ENCODE peak calls at places on chromosomes 5 and 9, in six cellular contexts. One of them, this sample, is unnamed.

GRCh38 chr9:37374892-37375291 is 47.6 kb upstream of the GRHPR start:
- DNase-seq in AG08396: no peak
- DNase-seq in SW480: no peak
- DNase-seq in pons: no peak
- DNase-seq in T-cell: no peak
- DNase-seq in brain pericyte: no peak
- DNase-seq in this sample: no peak

GRCh38 chr5:72510610-72511121 is 3.5 kb upstream of the ZNF366 start:
- DNase-seq in AG08396: peak
- DNase-seq in SW480: no peak
- DNase-seq in pons: peak
- DNase-seq in T-cell: no peak
- DNase-seq in brain pericyte: no peak
- DNase-seq in this sample: no peak

GRCh38 chr9:115262477-115262876 is 144.5 kb upstream of the TNC start:
- DNase-seq in AG08396: peak
- DNase-seq in SW480: peak
- DNase-seq in pons: peak
- DNase-seq in T-cell: no peak
- DNase-seq in brain pericyte: no peak
- DNase-seq in this sample: peak

GRCh38 chr5:8826491-8826890 is 719.4 kb downstream of the SEMA5A start:
- DNase-seq in AG08396: no peak
- DNase-seq in SW480: no peak
- DNase-seq in pons: no peak
- DNase-seq in T-cell: no peak
- DNase-seq in brain pericyte: no peak
- DNase-seq in this sample: no peak

GRCh38 chr5:862367-863243 is 11.8 kb upstream of the ZDHHC11 start:
- DNase-seq in AG08396: no peak
- DNase-seq in SW480: no peak
- DNase-seq in pons: no peak
- DNase-seq in T-cell: no peak
- DNase-seq in brain pericyte: no peak
- DNase-seq in this sample: no peak

GRCh38 chr5:140221697-140222223 is 46.8 kb downstream of the CYSTM1 start:
- DNase-seq in AG08396: peak
- DNase-seq in SW480: peak
- DNase-seq in pons: no peak
- DNase-seq in T-cell: no peak
- DNase-seq in brain pericyte: peak
- DNase-seq in this sample: peak

GRCh38 chr5:87195104-87195581 is 72.5 kb upstream of the RASA1 start:
- DNase-seq in AG08396: peak
- DNase-seq in SW480: no peak
- DNase-seq in pons: no peak
- DNase-seq in T-cell: no peak
- DNase-seq in brain pericyte: no peak
- DNase-seq in this sample: no peak

GRCh38 chr5:143476601-143477211 is 73.2 kb upstream of the NR3C1 start:
- DNase-seq in AG08396: no peak
- DNase-seq in SW480: no peak
- DNase-seq in pons: no peak
- DNase-seq in T-cell: no peak
- DNase-seq in brain pericyte: no peak
- DNase-seq in this sample: no peak

GRCh38 chr5:150301901-150302300 is 804 bp downstream of the ARSI start:
- DNase-seq in AG08396: no peak
- DNase-seq in SW480: no peak
- DNase-seq in pons: no peak
- DNase-seq in T-cell: no peak
- DNase-seq in brain pericyte: no peak
- DNase-seq in this sample: no peak

GRCh38 chr9:21450733-21451394 is 10.6 kb downstream of the IFNA1 start:
- DNase-seq in AG08396: no peak
- DNase-seq in SW480: no peak
- DNase-seq in pons: no peak
- DNase-seq in T-cell: no peak
- DNase-seq in brain pericyte: no peak
- DNase-seq in this sample: no peak

GRCh38 chr5:150189728-150190502 is at the start of gene SLC6A7:
- DNase-seq in AG08396: no peak
- DNase-seq in SW480: no peak
- DNase-seq in pons: no peak
- DNase-seq in T-cell: no peak
- DNase-seq in brain pericyte: no peak
- DNase-seq in this sample: no peak

GRCh38 chr5:104551628-104552027 is 989.0 kb upstream of the NUDT12 start:
- DNase-seq in AG08396: no peak
- DNase-seq in SW480: no peak
- DNase-seq in pons: no peak
- DNase-seq in T-cell: no peak
- DNase-seq in brain pericyte: no peak
- DNase-seq in this sample: no peak

GRCh38 chr5:125227333-125228075 is 481.1 kb upstream of the ZNF608 start:
- DNase-seq in AG08396: no peak
- DNase-seq in SW480: peak
- DNase-seq in pons: no peak
- DNase-seq in T-cell: no peak
- DNase-seq in brain pericyte: no peak
- DNase-seq in this sample: peak

GRCh38 chr9:71352837-71353236 is 231.4 kb upstream of the TRPM3 start:
- DNase-seq in AG08396: no peak
- DNase-seq in SW480: no peak
- DNase-seq in pons: no peak
- DNase-seq in T-cell: no peak
- DNase-seq in brain pericyte: no peak
- DNase-seq in this sample: no peak

GRCh38 chr5:55226027-55226933 is 835 bp downstream of the MCIDAS start:
- DNase-seq in AG08396: peak
- DNase-seq in SW480: peak
- DNase-seq in pons: no peak
- DNase-seq in T-cell: no peak
- DNase-seq in brain pericyte: no peak
- DNase-seq in this sample: peak

GRCh38 chr5:64518784-64519183 is 13.0 kb downstream of the RGS7BP start:
- DNase-seq in AG08396: no peak
- DNase-seq in SW480: no peak
- DNase-seq in pons: no peak
- DNase-seq in T-cell: no peak
- DNase-seq in brain pericyte: no peak
- DNase-seq in this sample: no peak

GRCh38 chr5:73363911-73364730 is 84.5 kb downstream of the FOXD1 start:
- DNase-seq in AG08396: peak
- DNase-seq in SW480: no peak
- DNase-seq in pons: no peak
- DNase-seq in T-cell: no peak
- DNase-seq in brain pericyte: no peak
- DNase-seq in this sample: no peak

GRCh38 chr9:134985451-134985850 is 67.7 kb upstream of the FCN1 start:
- DNase-seq in AG08396: no peak
- DNase-seq in SW480: no peak
- DNase-seq in pons: no peak
- DNase-seq in T-cell: no peak
- DNase-seq in brain pericyte: no peak
- DNase-seq in this sample: no peak

GRCh38 chr5:159508344-159508743 is 178.1 kb upstream of the IL12B start:
- DNase-seq in AG08396: no peak
- DNase-seq in SW480: no peak
- DNase-seq in pons: no peak
- DNase-seq in T-cell: no peak
- DNase-seq in brain pericyte: no peak
- DNase-seq in this sample: no peak

GRCh38 chr5:176994460-176995121 is 12.0 kb downstream of the UIMC1 start:
- DNase-seq in AG08396: no peak
- DNase-seq in SW480: no peak
- DNase-seq in pons: no peak
- DNase-seq in T-cell: no peak
- DNase-seq in brain pericyte: no peak
- DNase-seq in this sample: peak

GRCh38 chr5:159021360-159022177 is 78.1 kb downstream of the EBF1 start:
- DNase-seq in AG08396: no peak
- DNase-seq in SW480: no peak
- DNase-seq in pons: no peak
- DNase-seq in T-cell: no peak
- DNase-seq in brain pericyte: no peak
- DNase-seq in this sample: no peak

GRCh38 chr5:106481375-106481774 is 1189.4 kb downstream of the EFNA5 start:
- DNase-seq in AG08396: no peak
- DNase-seq in SW480: no peak
- DNase-seq in pons: no peak
- DNase-seq in T-cell: no peak
- DNase-seq in brain pericyte: no peak
- DNase-seq in this sample: no peak

GRCh38 chr5:150412319-150413175 is at the start of gene CD74:
- DNase-seq in AG08396: peak
- DNase-seq in SW480: peak
- DNase-seq in pons: peak
- DNase-seq in T-cell: peak
- DNase-seq in brain pericyte: no peak
- DNase-seq in this sample: no peak

GRCh38 chr5:173963107-173963506 is 25.9 kb upstream of the C5orf47 start:
- DNase-seq in AG08396: peak
- DNase-seq in SW480: peak
- DNase-seq in pons: no peak
- DNase-seq in T-cell: no peak
- DNase-seq in brain pericyte: no peak
- DNase-seq in this sample: peak

GRCh38 chr5:6510132-6510531 is 61.5 kb downstream of the UBE2QL1 start:
- DNase-seq in AG08396: no peak
- DNase-seq in SW480: no peak
- DNase-seq in pons: no peak
- DNase-seq in T-cell: no peak
- DNase-seq in brain pericyte: no peak
- DNase-seq in this sample: no peak

GRCh38 chr5:54446169-54446786 is 9.2 kb upstream of the HSPB3 start:
- DNase-seq in AG08396: no peak
- DNase-seq in SW480: no peak
- DNase-seq in pons: no peak
- DNase-seq in T-cell: no peak
- DNase-seq in brain pericyte: no peak
- DNase-seq in this sample: no peak

GRCh38 chr9:74036549-74037231 is 460.4 kb upstream of the RORB start:
- DNase-seq in AG08396: no peak
- DNase-seq in SW480: no peak
- DNase-seq in pons: no peak
- DNase-seq in T-cell: no peak
- DNase-seq in brain pericyte: no peak
- DNase-seq in this sample: no peak

GRCh38 chr9:118029425-118029824 is 325.2 kb downstream of the TLR4 start:
- DNase-seq in AG08396: no peak
- DNase-seq in SW480: no peak
- DNase-seq in pons: no peak
- DNase-seq in T-cell: no peak
- DNase-seq in brain pericyte: no peak
- DNase-seq in this sample: no peak

GRCh38 chr9:112810696-112811490 is 60.3 kb downstream of the SNX30 start:
- DNase-seq in AG08396: no peak
- DNase-seq in SW480: no peak
- DNase-seq in pons: no peak
- DNase-seq in T-cell: no peak
- DNase-seq in brain pericyte: no peak
- DNase-seq in this sample: no peak

GRCh38 chr9:97415146-97415545 is 3.2 kb downstream of the TDRD7 start:
- DNase-seq in AG08396: no peak
- DNase-seq in SW480: no peak
- DNase-seq in pons: no peak
- DNase-seq in T-cell: no peak
- DNase-seq in brain pericyte: no peak
- DNase-seq in this sample: no peak

GRCh38 chr5:134371834-134372340 is 518 bp downstream of the UBE2B start:
- DNase-seq in AG08396: peak
- DNase-seq in SW480: peak
- DNase-seq in pons: peak
- DNase-seq in T-cell: no peak
- DNase-seq in brain pericyte: no peak
- DNase-seq in this sample: peak

GRCh38 chr9:112777914-112778313 is 27.4 kb downstream of the SNX30 start:
- DNase-seq in AG08396: no peak
- DNase-seq in SW480: peak
- DNase-seq in pons: no peak
- DNase-seq in T-cell: no peak
- DNase-seq in brain pericyte: no peak
- DNase-seq in this sample: no peak

GRCh38 chr5:22911019-22911418 is 57.9 kb upstream of the CDH12 start:
- DNase-seq in AG08396: no peak
- DNase-seq in SW480: no peak
- DNase-seq in pons: no peak
- DNase-seq in T-cell: no peak
- DNase-seq in brain pericyte: no peak
- DNase-seq in this sample: no peak

GRCh38 chr5:386432-387341 is 56.3 kb upstream of the EXOC3 start:
- DNase-seq in AG08396: no peak
- DNase-seq in SW480: no peak
- DNase-seq in pons: no peak
- DNase-seq in T-cell: no peak
- DNase-seq in brain pericyte: no peak
- DNase-seq in this sample: no peak

GRCh38 chr5:139394123-139394653 is 716 bp downstream of the PROB1 start:
- DNase-seq in AG08396: peak
- DNase-seq in SW480: no peak
- DNase-seq in pons: no peak
- DNase-seq in T-cell: peak
- DNase-seq in brain pericyte: no peak
- DNase-seq in this sample: no peak

GRCh38 chr9:91342575-91342974 is 19.1 kb downstream of the AUH start:
- DNase-seq in AG08396: no peak
- DNase-seq in SW480: no peak
- DNase-seq in pons: no peak
- DNase-seq in T-cell: no peak
- DNase-seq in brain pericyte: no peak
- DNase-seq in this sample: no peak

GRCh38 chr5:42950466-42951168 is 89.5 kb downstream of the ANXA2R start:
- DNase-seq in AG08396: peak
- DNase-seq in SW480: peak
- DNase-seq in pons: peak
- DNase-seq in T-cell: peak
- DNase-seq in brain pericyte: peak
- DNase-seq in this sample: peak

This sample was measured in A549.